ENCODE peak calls at places on chromosomes 1 and 21, in four cellular contexts. O is nephron progenitor cell, B is fibroblast of lung, Y is PC-3. M is an unnamed sample.

GRCh38 chr1:247407180-247407616 is 8.8 kb upstream of the NLRP3 start:
- DNase-seq in O (no peak), B (no peak), Y (peak; percentile 68), M (no peak)

GRCh38 chr1:205065666-205066065 is 18.6 kb downstream of the TMEM81 start:
- DNase-seq in O (no peak), B (no peak), Y (no peak), M (no peak)

GRCh38 chr1:221440658-221441057 is 301.2 kb downstream of the DUSP10 start:
- DNase-seq in O (no peak), B (peak; percentile 39), Y (peak; percentile 4), M (no peak)

GRCh38 chr1:9120312-9120958 is 8.5 kb downstream of the GPR157 start:
- DNase-seq in O (no peak), B (no peak), Y (no peak), M (no peak)

GRCh38 chr1:204409878-204410763 is 1.5 kb downstream of the PPP1R15B start:
- DNase-seq in O (no peak), B (no peak), Y (no peak), M (peak; percentile 26)

GRCh38 chr1:69648486-69648885 is 80.8 kb downstream of the LRRC7 start:
- DNase-seq in O (no peak), B (no peak), Y (no peak), M (no peak)

GRCh38 chr1:59672851-59673574 is 141.7 kb upstream of the HOOK1 start:
- DNase-seq in O (no peak), B (peak; percentile 86), Y (peak; percentile 79), M (no peak)

GRCh38 chr1:229844675-229845074 is 218.6 kb downstream of the URB2 start:
- DNase-seq in O (no peak), B (no peak), Y (peak; percentile 53), M (peak; percentile 28)

GRCh38 chr1:156410740-156411139 is 41.7 kb downstream of the RHBG start:
- DNase-seq in O (no peak), B (no peak), Y (no peak), M (no peak)

GRCh38 chr21:37546949-37547614 is 180.5 kb downstream of the DYRK1A start:
- DNase-seq in O (peak; percentile 74), B (peak; percentile 70), Y (peak; percentile 22), M (peak; percentile 32)

GRCh38 chr21:45547211-45547900 is 5.1 kb upstream of the SLC19A1 start:
- DNase-seq in O (no peak), B (no peak), Y (no peak), M (no peak)

M was measured in HT-29.